ENCODE peak calls at places on chromosomes 2 and 18, in five cellular contexts. M, H, V, W and P are unnamed samples.

GRCh38 chr2:111898703-111899514 is 502 bp downstream of the MERTK start:
- DNase-seq in M (no peak), H (no peak), V (no peak), W (peak), P (no peak)

GRCh38 chr18:59022167-59022945 is 117.3 kb upstream of the SEC11C start:
- DNase-seq in M (no peak), H (no peak), V (no peak), W (no peak), P (peak)

GRCh38 chr2:61090386-61090921 is 24.8 kb downstream of the SANBR start:
- DNase-seq in M (no peak), H (no peak), V (no peak), W (no peak), P (no peak)

GRCh38 chr2:225400546-225400945 is 1.0 kb downstream of the NYAP2 start:
- DNase-seq in M (no peak), H (no peak), V (no peak), W (no peak), P (no peak)

GRCh38 chr2:180124273-180124881 is 117.3 kb upstream of the CWC22 start:
- DNase-seq in M (no peak), H (no peak), V (no peak), W (peak), P (no peak)

GRCh38 chr18:57029761-57030160 is 117.1 kb upstream of the BOD1L2 start:
- DNase-seq in M (no peak), H (no peak), V (no peak), W (no peak), P (no peak)

GRCh38 chr2:222423186-222423585 is 1.2 kb upstream of the SGPP2 start:
- DNase-seq in M (no peak), H (no peak), V (no peak), W (no peak), P (no peak)

GRCh38 chr2:158179660-158180059 is 78.0 kb downstream of the UPP2 start:
- DNase-seq in M (no peak), H (no peak), V (no peak), W (no peak), P (no peak)

GRCh38 chr18:25434771-25435461 is 83.0 kb upstream of the ZNF521 start:
- DNase-seq in M (no peak), H (no peak), V (no peak), W (no peak), P (peak)

GRCh38 chr2:222594679-222595078 is 61.2 kb downstream of the FARSB start:
- DNase-seq in M (no peak), H (no peak), V (no peak), W (no peak), P (no peak)

GRCh38 chr2:240231838-240232244 is 91.4 kb upstream of the OTOS start:
- DNase-seq in M (no peak), H (no peak), V (no peak), W (no peak), P (no peak)

GRCh38 chr2:143692162-143692561 is 562.9 kb downstream of the ARHGAP15 start:
- DNase-seq in M (no peak), H (no peak), V (no peak), W (no peak), P (no peak)

GRCh38 chr2:98761267-98761781 is 30.4 kb upstream of the MGAT4A start:
- DNase-seq in M (no peak), H (no peak), V (peak), W (no peak), P (no peak)

GRCh38 chr2:215365184-215365658 is 53.4 kb downstream of the ATIC start:
- DNase-seq in M (no peak), H (no peak), V (no peak), W (no peak), P (no peak)

GRCh38 chr2:241188386-241189092 is at the start of gene ANO7:
- DNase-seq in M (no peak), H (no peak), V (no peak), W (no peak), P (no peak)

GRCh38 chr2:9139491-9140443 is 66.8 kb upstream of the ASAP2 start:
- DNase-seq in M (no peak), H (peak), V (peak), W (peak), P (peak)

GRCh38 chr2:174951746-174952145 is 53.4 kb downstream of the CHN1 start:
- DNase-seq in M (no peak), H (no peak), V (no peak), W (no peak), P (no peak)

DNA sequence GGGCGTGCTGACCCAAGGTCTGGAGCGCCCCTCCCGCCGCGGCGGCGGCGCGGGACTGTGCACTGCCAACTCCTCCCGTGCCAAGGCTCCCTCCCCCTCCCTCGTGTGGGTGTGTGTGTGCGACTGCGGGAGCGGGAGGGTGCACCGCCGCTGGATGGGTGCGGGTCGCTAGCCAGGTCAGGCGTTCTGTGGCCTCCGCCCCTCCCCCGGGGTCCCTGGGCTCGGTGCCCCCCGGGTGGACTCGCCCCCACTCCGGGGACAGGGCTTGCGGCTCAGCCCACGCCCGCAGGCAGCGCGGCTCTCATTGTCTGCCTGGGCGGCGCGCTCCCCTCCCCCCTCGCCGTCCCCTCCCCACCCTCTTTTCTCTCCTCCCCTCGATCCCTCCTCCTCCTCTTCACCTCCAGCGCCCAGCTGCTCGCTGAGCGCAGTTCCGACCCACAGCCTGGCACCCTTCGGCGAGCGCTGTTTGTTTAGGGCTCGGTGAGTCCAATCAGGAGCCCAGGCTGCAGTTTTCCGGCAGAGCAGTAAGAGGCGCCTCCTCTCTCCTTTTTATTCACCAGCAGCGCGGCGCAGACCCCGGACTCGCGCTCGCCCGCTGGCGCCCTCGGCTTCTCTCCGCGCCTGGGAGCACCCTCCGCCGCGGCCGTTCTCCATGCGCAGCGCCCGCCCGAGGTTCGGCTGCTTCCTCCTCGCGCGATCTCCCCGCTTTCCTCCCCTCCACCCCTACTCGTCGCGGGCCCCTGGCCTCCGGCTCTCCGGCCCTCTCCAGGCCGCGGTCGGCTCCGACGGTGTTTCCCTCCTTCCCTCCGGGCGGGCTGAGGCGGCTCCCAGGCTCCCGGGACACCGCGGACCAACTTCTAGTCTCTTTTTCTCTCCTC is at the start of gene GATA6:
- DNase-seq in M (peak), H (peak), V (no peak), W (peak), P (peak)
- H3K4me3 ChIP-seq in M (peak), H (peak), V (peak), W (peak), P (peak)

DNA sequence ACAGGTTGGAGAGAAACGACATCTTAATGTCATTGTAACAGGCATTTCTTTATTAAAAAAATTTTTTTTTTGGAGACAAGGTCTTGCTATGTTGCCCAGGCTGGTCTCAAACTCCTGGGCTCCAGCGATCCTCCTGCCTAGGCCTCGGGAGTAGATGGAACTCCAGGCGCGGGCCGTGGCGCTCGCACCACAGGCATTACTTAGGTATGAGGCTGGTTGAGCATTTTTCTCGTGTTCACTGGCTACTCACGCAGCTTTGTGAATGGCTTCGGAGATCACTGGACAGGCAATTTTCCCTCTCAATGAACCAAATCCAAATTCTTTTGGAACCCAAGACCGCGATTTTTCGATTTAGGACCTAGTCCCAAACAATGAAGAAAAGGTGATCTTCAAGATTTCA is 800 bp upstream of the TCF7L1 start:
- DNase-seq in M (no peak), H (no peak), V (no peak), W (no peak), P (no peak)
- H3K4me3 ChIP-seq in M (peak), H (peak), V (no peak), W (peak), P (peak)

GRCh38 chr2:216618785-216619184 is 14.4 kb upstream of the IGFBP2 start:
- DNase-seq in M (no peak), H (no peak), V (no peak), W (no peak), P (no peak)
- H3K4me3 ChIP-seq in M (no peak), H (no peak), V (no peak), W (no peak), P (no peak)

GRCh38 chr2:202632682-202633081 is 2.1 kb upstream of the FAM117B start:
- DNase-seq in M (no peak), H (peak), V (no peak), W (no peak), P (peak)

GRCh38 chr2:202634556-202635440 is at the start of gene FAM117B:
- DNase-seq in M (peak), H (peak), V (peak), W (peak), P (peak)

GRCh38 chr2:202628646-202629213 is 6.0 kb upstream of the FAM117B start:
- DNase-seq in M (no peak), H (no peak), V (no peak), W (no peak), P (no peak)

GRCh38 chr2:202635441-202636296 is 900 bp downstream of the FAM117B start:
- DNase-seq in M (no peak), H (peak), V (peak), W (peak), P (peak)

DNA sequence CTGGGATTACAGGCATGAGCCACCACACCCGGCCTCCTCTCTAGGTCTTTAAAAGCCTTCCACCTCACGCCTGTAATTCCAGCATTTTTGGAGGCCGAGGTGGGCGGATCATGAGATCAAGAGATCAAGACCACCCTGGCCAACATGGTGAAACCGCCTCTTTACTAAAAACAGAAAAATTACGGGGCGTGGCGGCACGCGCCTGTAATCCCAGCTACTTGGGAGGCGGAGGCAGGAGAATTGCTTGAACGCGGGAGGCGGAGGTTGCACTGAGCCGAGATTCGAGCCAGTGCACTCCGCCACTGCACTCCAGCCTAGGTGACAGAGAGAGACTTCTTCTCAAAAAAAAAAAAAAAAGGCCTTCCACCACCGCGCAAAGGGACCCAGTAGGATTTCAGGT is 1.3 kb upstream of the FAM117B start:
- DNase-seq in M (no peak), H (peak), V (no peak), W (no peak), P (no peak)
- H3K4me3 ChIP-seq in M (no peak), H (no peak), V (peak), W (no peak), P (no peak)

GRCh38 chr2:109317471-109318090 is 188.6 kb downstream of the SH3RF3 start:
- DNase-seq in M (no peak), H (no peak), V (no peak), W (no peak), P (no peak)

GRCh38 chr2:109316091-109316490 is 187.1 kb downstream of the SH3RF3 start:
- DNase-seq in M (no peak), H (no peak), V (no peak), W (no peak), P (no peak)

GRCh38 chr2:109318949-109319342 is 189.9 kb downstream of the SH3RF3 start:
- DNase-seq in M (no peak), H (no peak), V (no peak), W (no peak), P (no peak)

GRCh38 chr2:109320195-109320935 is 191.4 kb downstream of the SH3RF3 start:
- DNase-seq in M (no peak), H (no peak), V (no peak), W (no peak), P (no peak)

GRCh38 chr2:109318150-109318948 is 189.3 kb downstream of the SH3RF3 start:
- DNase-seq in M (no peak), H (peak), V (no peak), W (peak), P (peak)
- H3K4me3 ChIP-seq in M (no peak), H (no peak), V (no peak), W (no peak), P (no peak)

GRCh38 chr2:127220807-127221527 is 868 bp upstream of the CYP27C1 start:
- DNase-seq in M (no peak), H (no peak), V (no peak), W (no peak), P (no peak)
- H3K4me3 ChIP-seq in M (peak), H (no peak), V (peak), W (peak), P (no peak)

GRCh38 chr2:147663964-147664363 is 180.9 kb upstream of the ACVR2A start:
- DNase-seq in M (no peak), H (no peak), V (no peak), W (no peak), P (no peak)
- H3K4me3 ChIP-seq in M (no peak), H (no peak), V (peak), W (no peak), P (no peak)

GRCh38 chr2:176106636-176107539 is at the start of gene HOXD11:
- DNase-seq in M (no peak), H (no peak), V (no peak), W (no peak), P (peak)
- H3K4me3 ChIP-seq in M (no peak), H (no peak), V (no peak), W (no peak), P (peak)

GRCh38 chr2:40103163-40103562 is 324.1 kb upstream of the THUMPD2 start:
- DNase-seq in M (no peak), H (no peak), V (no peak), W (no peak), P (no peak)
- H3K4me3 ChIP-seq in M (no peak), H (no peak), V (no peak), W (no peak), P (no peak)